ENCODE peak calls at places on chromosomes 13 and 19, in six cellular contexts. One of them, this sample, is unnamed. For H3K4me1, the result is how much of the 10 kb centered on the place peaks cover.

GRCh38 chr13:94073006-94073744 is 406.3 kb downstream of the DCT start:
- DNase-seq in A549: no peak
- DNase-seq in GM12878: no peak
- DNase-seq in GM23338: peak
- DNase-seq in SK-N-SH: no peak
- DNase-seq in HCT116: no peak
- DNase-seq in this sample: no peak

GRCh38 chr13:95660981-95661581 is 15.9 kb upstream of the DNAJC3 start:
- DNase-seq in A549: peak
- DNase-seq in GM12878: no peak
- DNase-seq in GM23338: peak
- DNase-seq in SK-N-SH: peak
- DNase-seq in HCT116: peak
- DNase-seq in this sample: no peak

GRCh38 chr13:107568181-107568580 is 647.2 kb downstream of the LIG4 start:
- DNase-seq in A549: no peak
- DNase-seq in GM12878: no peak
- DNase-seq in GM23338: no peak
- DNase-seq in SK-N-SH: no peak
- DNase-seq in HCT116: no peak
- DNase-seq in this sample: no peak

GRCh38 chr19:6260912-6261636 is 18.7 kb downstream of the MLLT1 start:
- DNase-seq in A549: peak
- DNase-seq in GM12878: no peak
- DNase-seq in GM23338: peak
- DNase-seq in SK-N-SH: peak
- DNase-seq in HCT116: no peak
- DNase-seq in this sample: no peak

GRCh38 chr19:13976446-13976845 is 24.1 kb downstream of the DCAF15 start:
- DNase-seq in A549: no peak
- DNase-seq in GM12878: no peak
- DNase-seq in GM23338: no peak
- DNase-seq in SK-N-SH: no peak
- DNase-seq in HCT116: no peak
- DNase-seq in this sample: no peak

GRCh38 chr13:44267966-44268365 is 105.7 kb upstream of the SERP2 start:
- DNase-seq in A549: peak
- DNase-seq in GM12878: no peak
- DNase-seq in GM23338: no peak
- DNase-seq in SK-N-SH: no peak
- DNase-seq in HCT116: no peak
- DNase-seq in this sample: no peak

GRCh38 chr19:13208131-13208963 is 58.1 kb downstream of the IER2 start:
- DNase-seq in A549: no peak
- DNase-seq in GM12878: peak
- DNase-seq in GM23338: no peak
- DNase-seq in SK-N-SH: no peak
- DNase-seq in HCT116: no peak
- DNase-seq in this sample: no peak

GRCh38 chr13:74683411-74683810 is 549.2 kb upstream of the KLF12 start:
- DNase-seq in A549: no peak
- DNase-seq in GM12878: no peak
- DNase-seq in GM23338: peak
- DNase-seq in SK-N-SH: no peak
- DNase-seq in HCT116: no peak
- DNase-seq in this sample: no peak

GRCh38 chr19:27777242-27777641 is 1435.7 kb downstream of the UQCRFS1 start:
- DNase-seq in A549: no peak
- DNase-seq in GM12878: no peak
- DNase-seq in GM23338: no peak
- DNase-seq in SK-N-SH: no peak
- DNase-seq in HCT116: no peak
- DNase-seq in this sample: no peak

GRCh38 chr13:111339366-111340143 is 19.1 kb downstream of the TEX29 start:
- DNase-seq in A549: no peak
- DNase-seq in GM12878: no peak
- DNase-seq in GM23338: no peak
- DNase-seq in SK-N-SH: no peak
- DNase-seq in HCT116: no peak
- DNase-seq in this sample: no peak

GRCh38 chr13:102892504-102892903 is 46.7 kb downstream of the ERCC5 start:
- DNase-seq in A549: no peak
- DNase-seq in GM12878: no peak
- DNase-seq in GM23338: no peak
- DNase-seq in SK-N-SH: no peak
- DNase-seq in HCT116: no peak
- DNase-seq in this sample: no peak

GRCh38 chr19:41395355-41395754 is 1.8 kb downstream of the EXOSC5 start:
- DNase-seq in A549: no peak
- DNase-seq in GM12878: no peak
- DNase-seq in GM23338: no peak
- DNase-seq in SK-N-SH: no peak
- DNase-seq in HCT116: no peak
- DNase-seq in this sample: no peak

GRCh38 chr19:16381756-16382401 is 57.3 kb downstream of the KLF2 start:
- DNase-seq in A549: no peak
- DNase-seq in GM12878: no peak
- DNase-seq in GM23338: no peak
- DNase-seq in SK-N-SH: no peak
- DNase-seq in HCT116: no peak
- DNase-seq in this sample: no peak

GRCh38 chr19:6161271-6161850 is 25.9 kb downstream of the ACSBG2 start:
- DNase-seq in A549: peak
- DNase-seq in GM12878: peak
- DNase-seq in GM23338: peak
- DNase-seq in SK-N-SH: peak
- DNase-seq in HCT116: peak
- DNase-seq in this sample: no peak

GRCh38 chr13:42065414-42065813 is 17.0 kb downstream of the DGKH start:
- DNase-seq in A549: no peak
- DNase-seq in GM12878: no peak
- DNase-seq in GM23338: no peak
- DNase-seq in SK-N-SH: no peak
- DNase-seq in HCT116: no peak
- DNase-seq in this sample: no peak

GRCh38 chr13:24149306-24150032 is 11.1 kb upstream of the SPATA13 start:
- DNase-seq in A549: no peak
- DNase-seq in GM12878: no peak
- DNase-seq in GM23338: no peak
- DNase-seq in SK-N-SH: no peak
- DNase-seq in HCT116: no peak
- DNase-seq in this sample: no peak

GRCh38 chr13:78609464-78610205 is 6.3 kb upstream of the POU4F1 start:
- DNase-seq in A549: peak
- DNase-seq in GM12878: no peak
- DNase-seq in GM23338: peak
- DNase-seq in SK-N-SH: peak
- DNase-seq in HCT116: no peak
- DNase-seq in this sample: no peak

GRCh38 chr13:25171517-25172302 is at the start of gene AMER2:
- DNase-seq in A549: no peak
- DNase-seq in GM12878: no peak
- DNase-seq in GM23338: peak
- DNase-seq in SK-N-SH: peak
- DNase-seq in HCT116: no peak
- DNase-seq in this sample: no peak

GRCh38 chr19:53910170-53910518 is 1.1 kb downstream of the CACNG7 start:
- DNase-seq in A549: no peak
- DNase-seq in GM12878: no peak
- DNase-seq in GM23338: peak
- DNase-seq in SK-N-SH: peak
- DNase-seq in HCT116: no peak
- DNase-seq in this sample: no peak

GRCh38 chr13:41654800-41655199 is 197.4 kb downstream of the RGCC start:
- DNase-seq in A549: no peak
- DNase-seq in GM12878: no peak
- DNase-seq in GM23338: no peak
- DNase-seq in SK-N-SH: no peak
- DNase-seq in HCT116: no peak
- DNase-seq in this sample: no peak

GRCh38 chr19:33297401-33298145 is 4.8 kb downstream of the CEBPA start:
- DNase-seq in A549: no peak
- DNase-seq in GM12878: no peak
- DNase-seq in GM23338: no peak
- DNase-seq in SK-N-SH: peak
- DNase-seq in HCT116: no peak
- DNase-seq in this sample: no peak

GRCh38 chr13:77544365-77544764 is 8.9 kb downstream of the SCEL start:
- DNase-seq in A549: no peak
- DNase-seq in GM12878: no peak
- DNase-seq in GM23338: no peak
- DNase-seq in SK-N-SH: peak
- DNase-seq in HCT116: no peak
- DNase-seq in this sample: no peak

GRCh38 chr19:38849147-38849745 is 540 bp downstream of the HNRNPL start:
- DNase-seq in A549: peak
- DNase-seq in GM12878: peak
- DNase-seq in GM23338: peak
- DNase-seq in SK-N-SH: peak
- DNase-seq in HCT116: peak
- DNase-seq in this sample: peak

GRCh38 chr13:21580736-21581135 is 23.2 kb downstream of the MICU2 start:
- DNase-seq in A549: no peak
- DNase-seq in GM12878: no peak
- DNase-seq in GM23338: no peak
- DNase-seq in SK-N-SH: no peak
- DNase-seq in HCT116: no peak
- DNase-seq in this sample: no peak
- H3K4me1 ChIP-seq in A549: under half
- H3K4me1 ChIP-seq in GM12878: under half
- H3K4me1 ChIP-seq in GM23338: under half
- H3K4me1 ChIP-seq in SK-N-SH: under half
- H3K4me1 ChIP-seq in HCT116: under half
- H3K4me1 ChIP-seq in this sample: under half

GRCh38 chr19:10915511-10916091 is 12.8 kb downstream of the YIPF2 start:
- DNase-seq in A549: no peak
- DNase-seq in GM12878: no peak
- DNase-seq in GM23338: no peak
- DNase-seq in SK-N-SH: peak
- DNase-seq in HCT116: no peak
- DNase-seq in this sample: no peak
- TF ChIP-seq CTCF in A549: no peak
- TF ChIP-seq CTCF in GM12878: no peak
- TF ChIP-seq CTCF in GM23338: no peak
- TF ChIP-seq CTCF in SK-N-SH: no peak
- TF ChIP-seq CTCF in HCT116: no peak
- TF ChIP-seq CTCF in this sample: no peak

GRCh38 chr13:97341135-97341534 is 92.8 kb upstream of the RAP2A start:
- DNase-seq in A549: no peak
- DNase-seq in GM12878: no peak
- DNase-seq in GM23338: no peak
- DNase-seq in SK-N-SH: no peak
- DNase-seq in HCT116: no peak
- DNase-seq in this sample: no peak

GRCh38 chr13:97342936-97343335 is 91.0 kb upstream of the RAP2A start:
- DNase-seq in A549: no peak
- DNase-seq in GM12878: no peak
- DNase-seq in GM23338: no peak
- DNase-seq in SK-N-SH: no peak
- DNase-seq in HCT116: no peak
- DNase-seq in this sample: no peak

GRCh38 chr13:97339989-97340361 is 94.0 kb upstream of the RAP2A start:
- DNase-seq in A549: no peak
- DNase-seq in GM12878: no peak
- DNase-seq in GM23338: no peak
- DNase-seq in SK-N-SH: no peak
- DNase-seq in HCT116: no peak
- DNase-seq in this sample: no peak

GRCh38 chr13:97340399-97340798 is 93.6 kb upstream of the RAP2A start:
- DNase-seq in A549: no peak
- DNase-seq in GM12878: no peak
- DNase-seq in GM23338: no peak
- DNase-seq in SK-N-SH: no peak
- DNase-seq in HCT116: no peak
- DNase-seq in this sample: no peak

GRCh38 chr13:97342136-97342535 is 91.8 kb upstream of the RAP2A start:
- DNase-seq in A549: peak
- DNase-seq in GM12878: no peak
- DNase-seq in GM23338: no peak
- DNase-seq in SK-N-SH: no peak
- DNase-seq in HCT116: no peak
- DNase-seq in this sample: no peak
- TF ChIP-seq REST in A549: no peak
- TF ChIP-seq REST in GM12878: no peak
- TF ChIP-seq REST in GM23338: no peak
- TF ChIP-seq REST in SK-N-SH: no peak
- TF ChIP-seq REST in HCT116: no peak
- TF ChIP-seq REST in this sample: no peak

GRCh38 chr13:32499538-32500210 is 38.9 kb downstream of the N4BP2L2 start:
- DNase-seq in A549: no peak
- DNase-seq in GM12878: no peak
- DNase-seq in GM23338: no peak
- DNase-seq in SK-N-SH: no peak
- DNase-seq in HCT116: no peak
- DNase-seq in this sample: no peak
- H3K4me1 ChIP-seq in A549: under half
- H3K4me1 ChIP-seq in GM12878: under half
- H3K4me1 ChIP-seq in GM23338: under half
- H3K4me1 ChIP-seq in SK-N-SH: under half
- H3K4me1 ChIP-seq in HCT116: under half
- H3K4me1 ChIP-seq in this sample: under half

GRCh38 chr13:92578358-92578757 is 648.2 kb upstream of the GPC6 start:
- DNase-seq in A549: no peak
- DNase-seq in GM12878: no peak
- DNase-seq in GM23338: no peak
- DNase-seq in SK-N-SH: no peak
- DNase-seq in HCT116: no peak
- DNase-seq in this sample: no peak

GRCh38 chr13:92574499-92574898 is 652.1 kb upstream of the GPC6 start:
- DNase-seq in A549: no peak
- DNase-seq in GM12878: no peak
- DNase-seq in GM23338: no peak
- DNase-seq in SK-N-SH: no peak
- DNase-seq in HCT116: no peak
- DNase-seq in this sample: no peak

GRCh38 chr13:92572190-92572589 is 654.4 kb upstream of the GPC6 start:
- DNase-seq in A549: no peak
- DNase-seq in GM12878: no peak
- DNase-seq in GM23338: no peak
- DNase-seq in SK-N-SH: no peak
- DNase-seq in HCT116: no peak
- DNase-seq in this sample: no peak

GRCh38 chr13:92575782-92576181 is 650.8 kb upstream of the GPC6 start:
- DNase-seq in A549: no peak
- DNase-seq in GM12878: no peak
- DNase-seq in GM23338: no peak
- DNase-seq in SK-N-SH: no peak
- DNase-seq in HCT116: no peak
- DNase-seq in this sample: no peak

GRCh38 chr13:92573467-92574057 is 653.0 kb upstream of the GPC6 start:
- DNase-seq in A549: peak
- DNase-seq in GM12878: no peak
- DNase-seq in GM23338: peak
- DNase-seq in SK-N-SH: peak
- DNase-seq in HCT116: no peak
- DNase-seq in this sample: no peak
- TF ChIP-seq CTCF in A549: no peak
- TF ChIP-seq CTCF in GM12878: peak
- TF ChIP-seq CTCF in GM23338: peak
- TF ChIP-seq CTCF in SK-N-SH: peak
- TF ChIP-seq CTCF in HCT116: no peak
- TF ChIP-seq CTCF in this sample: peak

GRCh38 chr19:18939922-18940775 is 868 bp downstream of the HOMER3 start:
- DNase-seq in A549: no peak
- DNase-seq in GM12878: no peak
- DNase-seq in GM23338: peak
- DNase-seq in SK-N-SH: peak
- DNase-seq in HCT116: no peak
- DNase-seq in this sample: no peak
- TF ChIP-seq REST in A549: no peak
- TF ChIP-seq REST in GM12878: no peak
- TF ChIP-seq REST in GM23338: no peak
- TF ChIP-seq REST in SK-N-SH: no peak
- TF ChIP-seq REST in HCT116: no peak
- TF ChIP-seq REST in this sample: no peak